ENCODE peak calls at places on chromosomes 5 and 9, in eight cellular contexts. One of them, this sample, is unnamed.
A peak's percentile ranks its signal among the peaks of the same experiment; 100 is the strongest.

GRCh38 chr9:9790216-9790872 is 822.5 kb downstream of the PTPRD start:
- DNase-seq in MM.1S: peak; percentile 87
- DNase-seq in heart left ventricle: no peak
- DNase-seq in mesenchymal stem cell: peak; percentile 41
- DNase-seq in substantia nigra: peak; percentile 41
- DNase-seq in HFF-Myc: no peak
- DNase-seq in adrenal gland: peak; percentile 21
- DNase-seq in A549: peak; percentile 37
- DNase-seq in this sample: peak; percentile 25

GRCh38 chr9:136673088-136673969 is 10.6 kb downstream of the EGFL7 start:
- DNase-seq in MM.1S: no peak
- DNase-seq in heart left ventricle: no peak
- DNase-seq in mesenchymal stem cell: no peak
- DNase-seq in substantia nigra: no peak
- DNase-seq in HFF-Myc: no peak
- DNase-seq in adrenal gland: no peak
- DNase-seq in A549: no peak
- DNase-seq in this sample: no peak

GRCh38 chr5:73454379-73455036 is 5.9 kb upstream of the FOXD1 start:
- DNase-seq in MM.1S: peak; percentile 84
- DNase-seq in heart left ventricle: no peak
- DNase-seq in mesenchymal stem cell: peak; percentile 67
- DNase-seq in substantia nigra: no peak
- DNase-seq in HFF-Myc: no peak
- DNase-seq in adrenal gland: no peak
- DNase-seq in A549: peak; percentile 83
- DNase-seq in this sample: peak; percentile 38

GRCh38 chr9:100213730-100214477 is 114.9 kb downstream of the INVS start:
- DNase-seq in MM.1S: no peak
- DNase-seq in heart left ventricle: no peak
- DNase-seq in mesenchymal stem cell: peak; percentile 38
- DNase-seq in substantia nigra: no peak
- DNase-seq in HFF-Myc: no peak
- DNase-seq in adrenal gland: no peak
- DNase-seq in A549: peak; percentile 44
- DNase-seq in this sample: no peak

GRCh38 chr9:8732367-8733075 is 932.9 kb upstream of the DMAC1 start:
- DNase-seq in MM.1S: no peak
- DNase-seq in heart left ventricle: no peak
- DNase-seq in mesenchymal stem cell: no peak
- DNase-seq in substantia nigra: no peak
- DNase-seq in HFF-Myc: no peak
- DNase-seq in adrenal gland: no peak
- DNase-seq in A549: no peak
- DNase-seq in this sample: no peak

GRCh38 chr9:128108784-128109709 is 18.5 kb downstream of the PTGES2 start:
- DNase-seq in MM.1S: no peak
- DNase-seq in heart left ventricle: peak; percentile 17
- DNase-seq in mesenchymal stem cell: no peak
- DNase-seq in substantia nigra: no peak
- DNase-seq in HFF-Myc: no peak
- DNase-seq in adrenal gland: no peak
- DNase-seq in A549: no peak
- DNase-seq in this sample: no peak

GRCh38 chr9:125511780-125512179 is 195.2 kb downstream of the MAPKAP1 start:
- DNase-seq in MM.1S: no peak
- DNase-seq in heart left ventricle: no peak
- DNase-seq in mesenchymal stem cell: no peak
- DNase-seq in substantia nigra: no peak
- DNase-seq in HFF-Myc: no peak
- DNase-seq in adrenal gland: no peak
- DNase-seq in A549: no peak
- DNase-seq in this sample: no peak

GRCh38 chr5:59863777-59864176 is 29.7 kb downstream of the PDE4D start:
- DNase-seq in MM.1S: no peak
- DNase-seq in heart left ventricle: no peak
- DNase-seq in mesenchymal stem cell: peak; percentile 34
- DNase-seq in substantia nigra: no peak
- DNase-seq in HFF-Myc: no peak
- DNase-seq in adrenal gland: no peak
- DNase-seq in A549: no peak
- DNase-seq in this sample: no peak

This sample was measured in mucosa of gallbladder.